ENCODE peak calls at places on chromosomes 2 and 18, in eight cellular contexts. N is amniotic stem cell, A is uterus, W is hippocampal formation, I is colonic mucosa, S is 8988T, P is Peyer's patch, H is omental fat pad. V is an unnamed sample.

GRCh38 chr2:183248866-183249567 is 124.8 kb downstream of the NUP35 start:
- DNase-seq in N (no peak), A (no peak), W (no peak), I (no peak), S (no peak), P (no peak), H (no peak), V (no peak)

GRCh38 chr18:2917255-2918047 is 70.6 kb downstream of the EMILIN2 start:
- DNase-seq in N (no peak), A (no peak), W (no peak), I (peak), S (no peak), P (no peak), H (no peak), V (no peak)

GRCh38 chr2:34578641-34579040 is 979.5 kb upstream of the FAM98A start:
- DNase-seq in N (no peak), A (no peak), W (no peak), I (no peak), S (no peak), P (no peak), H (no peak), V (no peak)

GRCh38 chr2:27306136-27306535 is 2.1 kb downstream of the UCN start:
- DNase-seq in N (no peak), A (no peak), W (no peak), I (no peak), S (no peak), P (no peak), H (no peak), V (no peak)

GRCh38 chr18:74564012-74564411 is 29.7 kb downstream of the CNDP1 start:
- DNase-seq in N (no peak), A (no peak), W (no peak), I (no peak), S (no peak), P (no peak), H (no peak), V (no peak)

GRCh38 chr2:142533083-142533482 is 344.4 kb upstream of the KYNU start:
- DNase-seq in N (no peak), A (no peak), W (no peak), I (no peak), S (no peak), P (no peak), H (no peak), V (no peak)

GRCh38 chr2:238113611-238114010 is 13.5 kb downstream of the ESPNL start:
- DNase-seq in N (no peak), A (no peak), W (no peak), I (no peak), S (no peak), P (peak), H (no peak), V (no peak)

GRCh38 chr2:191581003-191581402 is 96.9 kb upstream of the NABP1 start:
- DNase-seq in N (no peak), A (no peak), W (no peak), I (no peak), S (no peak), P (no peak), H (no peak), V (no peak)

GRCh38 chr18:79405019-79405780 is 9.5 kb downstream of the NFATC1 start:
- DNase-seq in N (no peak), A (no peak), W (no peak), I (no peak), S (no peak), P (peak), H (no peak), V (no peak)

GRCh38 chr2:205217004-205217403 is 465.3 kb upstream of the NRP2 start:
- DNase-seq in N (no peak), A (no peak), W (no peak), I (no peak), S (no peak), P (no peak), H (no peak), V (no peak)

GRCh38 chr2:197852127-197852526 is 47.7 kb downstream of the PLCL1 start:
- DNase-seq in N (no peak), A (no peak), W (peak), I (no peak), S (no peak), P (no peak), H (no peak), V (no peak)

GRCh38 chr2:8882094-8882493 is 44.7 kb upstream of the KIDINS220 start:
- DNase-seq in N (no peak), A (no peak), W (no peak), I (peak), S (peak), P (no peak), H (no peak), V (no peak)

GRCh38 chr2:95062716-95063400 is 37.4 kb downstream of the MAL start:
- DNase-seq in N (no peak), A (no peak), W (no peak), I (no peak), S (no peak), P (no peak), H (no peak), V (no peak)

GRCh38 chr2:233142355-233142897 is 82.3 kb downstream of the INPP5D start:
- DNase-seq in N (no peak), A (no peak), W (no peak), I (no peak), S (no peak), P (no peak), H (no peak), V (no peak)

GRCh38 chr2:169087757-169088379 is 18.5 kb downstream of the DHRS9 start:
- DNase-seq in N (no peak), A (no peak), W (peak), I (no peak), S (no peak), P (no peak), H (no peak), V (no peak)

GRCh38 chr2:111662039-111662740 is 221.8 kb downstream of the ANAPC1 start:
- DNase-seq in N (no peak), A (no peak), W (no peak), I (no peak), S (no peak), P (no peak), H (no peak), V (no peak)

GRCh38 chr18:49999128-49999527 is 185.8 kb upstream of the ACAA2 start:
- DNase-seq in N (no peak), A (no peak), W (no peak), I (no peak), S (no peak), P (no peak), H (no peak), V (no peak)

GRCh38 chr2:240170883-240171282 is 30.4 kb upstream of the OTOS start:
- DNase-seq in N (no peak), A (no peak), W (no peak), I (no peak), S (no peak), P (no peak), H (no peak), V (no peak)

GRCh38 chr2:225463449-225463848 is 63.9 kb downstream of the NYAP2 start:
- DNase-seq in N (no peak), A (no peak), W (no peak), I (no peak), S (no peak), P (no peak), H (no peak), V (no peak)

GRCh38 chr2:31413876-31414550 is 529 bp downstream of the XDH start:
- DNase-seq in N (no peak), A (no peak), W (no peak), I (no peak), S (no peak), P (no peak), H (no peak), V (no peak)

GRCh38 chr2:163601377-163601776 is 134.4 kb downstream of the FIGN start:
- DNase-seq in N (no peak), A (no peak), W (no peak), I (no peak), S (no peak), P (no peak), H (no peak), V (no peak)

GRCh38 chr2:11676640-11677039 is 6.6 kb upstream of the NTSR2 start:
- DNase-seq in N (no peak), A (no peak), W (no peak), I (no peak), S (no peak), P (no peak), H (no peak), V (no peak)

GRCh38 chr2:159906315-159906714 is 108.3 kb upstream of the CD302 start:
- DNase-seq in N (no peak), A (no peak), W (no peak), I (peak), S (no peak), P (peak), H (no peak), V (no peak)

GRCh38 chr2:10297950-10298349 is 4.8 kb upstream of the HPCAL1 start:
- DNase-seq in N (peak), A (peak), W (no peak), I (no peak), S (peak), P (no peak), H (no peak), V (no peak)

GRCh38 chr2:8546319-8547283 is 135.3 kb upstream of the ID2 start:
- DNase-seq in N (no peak), A (peak), W (no peak), I (peak), S (no peak), P (no peak), H (no peak), V (no peak)

GRCh38 chr2:69222984-69223658 is 163.9 kb downstream of the GFPT1 start:
- DNase-seq in N (no peak), A (no peak), W (no peak), I (peak), S (no peak), P (no peak), H (no peak), V (no peak)

GRCh38 chr2:13745324-13745723 is 887.2 kb upstream of the LRATD1 start:
- DNase-seq in N (no peak), A (no peak), W (no peak), I (no peak), S (no peak), P (no peak), H (no peak), V (no peak)

GRCh38 chr2:98565941-98566340 is 42.4 kb downstream of the COA5 start:
- DNase-seq in N (no peak), A (no peak), W (no peak), I (no peak), S (no peak), P (no peak), H (no peak), V (no peak)

GRCh38 chr2:120175000-120175581 is 48.1 kb downstream of the TMEM185B start:
- DNase-seq in N (peak), A (peak), W (no peak), I (peak), S (peak), P (no peak), H (no peak), V (peak)

GRCh38 chr18:9947248-9947647 is 33.4 kb downstream of the VAPA start:
- DNase-seq in N (no peak), A (no peak), W (no peak), I (no peak), S (no peak), P (no peak), H (no peak), V (no peak)

GRCh38 chr2:232385660-232386489 is 7.3 kb downstream of the ALPP start:
- DNase-seq in N (peak), A (no peak), W (no peak), I (no peak), S (peak), P (no peak), H (no peak), V (no peak)

GRCh38 chr2:118340103-118340502 is 251.8 kb downstream of the INSIG2 start:
- DNase-seq in N (no peak), A (no peak), W (no peak), I (no peak), S (no peak), P (no peak), H (no peak), V (no peak)

GRCh38 chr2:187541086-187542085 is 12.8 kb downstream of the TFPI start:
- DNase-seq in N (peak), A (peak), W (no peak), I (no peak), S (no peak), P (no peak), H (no peak), V (peak)

V was measured in brain pericyte.